ENCODE peak calls at places on chromosomes 12 and 14, in four cellular contexts. Z is K562, I is HepG2, J is H1. Y is an unnamed sample.

GRCh38 chr12:62903151-62903550 is 31.8 kb downstream of the PPM1H start:
- DNase-seq in Z (no peak), I (no peak), J (no peak), Y (no peak)

GRCh38 chr12:95880895-95881294 is 22.1 kb downstream of the SNRPF start:
- DNase-seq in Z (no peak), I (no peak), J (no peak), Y (no peak)

GRCh38 chr14:68327231-68327630 is 465.6 kb downstream of the ZFP36L1 start:
- DNase-seq in Z (no peak), I (no peak), J (no peak), Y (no peak)

GRCh38 chr14:61003571-61003970 is 22.5 kb downstream of the SLC38A6 start:
- DNase-seq in Z (no peak), I (no peak), J (no peak), Y (no peak)

GRCh38 chr12:49340095-49340870 is 3.3 kb upstream of the C1QL4 start:
- DNase-seq in Z (no peak), I (no peak), J (no peak), Y (no peak)

GRCh38 chr12:110708917-110709316 is 20.0 kb upstream of the HVCN1 start:
- DNase-seq in Z (no peak), I (no peak), J (no peak), Y (no peak)

GRCh38 chr12:12466157-12466556 is 96.5 kb downstream of the DUSP16 start:
- DNase-seq in Z (no peak), I (no peak), J (no peak), Y (no peak)

GRCh38 chr12:72368298-72368697 is 96.1 kb downstream of the TRHDE start:
- DNase-seq in Z (no peak), I (no peak), J (no peak), Y (no peak)

GRCh38 chr14:69090187-69090789 is 62.6 kb downstream of the DCAF5 start:
- DNase-seq in Z (peak), I (peak), J (no peak), Y (peak)

GRCh38 chr14:64880382-64881121 is 845 bp upstream of the SPTB start:
- DNase-seq in Z (peak), I (no peak), J (no peak), Y (peak)

GRCh38 chr14:73759183-73759713 is 45.1 kb upstream of the PNMA1 start:
- DNase-seq in Z (peak), I (no peak), J (no peak), Y (no peak)

GRCh38 chr12:32126720-32127119 is 20.1 kb downstream of the BICD1 start:
- DNase-seq in Z (no peak), I (no peak), J (no peak), Y (no peak)

GRCh38 chr14:24481622-24482324 is 26.3 kb downstream of the CMA1 start:
- DNase-seq in Z (peak), I (peak), J (peak), Y (peak)

DNA sequence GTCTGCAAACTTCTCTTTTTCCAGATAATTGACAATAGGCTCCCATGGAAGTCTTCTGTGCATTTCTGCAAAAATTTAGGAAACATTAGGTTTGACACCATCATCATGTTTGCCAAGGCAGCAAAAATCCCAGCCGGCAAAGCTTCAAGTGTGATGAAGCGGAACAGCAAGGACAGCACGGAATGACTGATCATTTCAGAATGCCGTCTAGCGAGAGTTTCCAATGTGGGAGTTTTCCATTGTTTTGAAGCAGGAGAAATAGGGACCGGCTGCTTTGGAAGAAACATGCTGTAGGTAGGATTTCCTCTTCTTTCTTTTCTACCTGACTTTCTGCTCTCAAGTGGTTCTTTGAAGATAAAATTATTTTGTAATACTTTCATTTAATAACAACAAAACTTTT is 24.1 kb upstream of the RGS6 start:
- DNase-seq in Z (no peak), I (no peak), J (no peak), Y (no peak)
- TF ChIP-seq RAD21 in Z (no peak), I (no peak), J (no peak), Y (no peak)

DNA sequence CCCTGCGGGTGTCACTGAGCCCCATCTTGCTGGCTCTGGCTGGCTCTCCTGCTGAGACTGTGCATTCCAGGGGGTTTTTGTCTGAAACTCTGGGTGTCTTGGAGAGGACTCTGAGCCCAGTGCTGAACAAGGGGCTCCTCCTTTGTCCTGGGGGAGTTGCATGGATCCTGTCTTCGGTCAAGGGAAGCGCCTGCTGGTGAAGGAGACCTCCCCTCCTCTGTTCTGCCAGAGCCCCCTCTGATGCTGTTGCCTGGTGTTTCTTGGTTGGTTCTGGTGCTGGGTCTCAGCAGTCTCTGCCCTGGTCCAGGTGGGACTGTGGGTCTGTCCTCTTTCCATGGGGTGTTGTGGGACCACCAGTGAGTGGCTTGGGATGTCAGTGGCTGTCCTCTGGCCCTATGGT is 380.9 kb downstream of the TMEM121 start:
- DNase-seq in Z (no peak), I (no peak), J (no peak), Y (no peak)
- TF ChIP-seq EP300 in Z (no peak), I (no peak), J (no peak), Y (no peak)

DNA sequence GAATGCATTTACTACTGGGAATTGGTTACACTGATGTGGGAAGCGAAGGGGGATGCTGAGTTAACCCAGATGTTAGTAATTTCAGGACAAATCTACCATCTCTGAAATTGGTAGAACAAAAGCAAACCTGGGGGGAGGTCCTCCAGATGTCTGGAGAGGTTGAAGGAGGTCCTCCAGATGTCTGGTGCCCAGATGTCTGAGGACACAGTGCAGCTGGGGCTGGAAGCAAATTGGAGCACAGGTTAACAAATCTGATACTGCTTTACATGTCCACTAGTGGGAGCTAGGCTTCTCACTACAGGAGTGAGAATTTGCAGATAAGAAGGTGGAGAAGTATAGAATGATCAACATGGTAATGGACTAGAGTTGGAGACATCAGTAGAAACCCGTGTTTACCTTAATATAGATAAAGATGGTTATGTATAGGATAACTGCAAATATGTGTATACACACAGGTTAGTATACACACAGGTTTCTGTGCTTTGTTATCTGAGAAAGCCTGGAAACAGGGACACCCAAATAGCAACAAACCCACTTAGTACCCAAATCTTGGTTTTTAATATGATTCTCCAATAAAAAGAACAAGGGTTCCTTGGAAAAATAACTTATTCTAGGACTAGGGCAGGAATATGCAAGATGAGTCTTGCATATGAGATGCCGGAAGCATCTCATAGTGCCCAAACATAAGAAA is 162.5 kb downstream of the C12orf50 start:
- DNase-seq in Z (no peak), I (peak), J (no peak), Y (no peak)
- TF ChIP-seq PHF8 in Z (no peak), I (no peak), J (no peak), Y (no peak)

GRCh38 chr12:130706311-130706710 is 9.8 kb downstream of the RIMBP2 start:
- DNase-seq in Z (no peak), I (no peak), J (no peak), Y (no peak)
- TF ChIP-seq RAD21 in Z (no peak), I (no peak), J (no peak), Y (no peak)

GRCh38 chr14:91330111-91330696 is 85.7 kb upstream of the GPR68 start:
- DNase-seq in Z (no peak), I (no peak), J (no peak), Y (no peak)

GRCh38 chr14:91330846-91331245 is 86.3 kb upstream of the GPR68 start:
- DNase-seq in Z (no peak), I (no peak), J (no peak), Y (no peak)

GRCh38 chr14:91331761-91332447 is 85.7 kb downstream of the CCDC88C start:
- DNase-seq in Z (no peak), I (no peak), J (no peak), Y (no peak)

GRCh38 chr14:91333640-91334039 is 84.0 kb downstream of the CCDC88C start:
- DNase-seq in Z (no peak), I (no peak), J (no peak), Y (no peak)

DNA sequence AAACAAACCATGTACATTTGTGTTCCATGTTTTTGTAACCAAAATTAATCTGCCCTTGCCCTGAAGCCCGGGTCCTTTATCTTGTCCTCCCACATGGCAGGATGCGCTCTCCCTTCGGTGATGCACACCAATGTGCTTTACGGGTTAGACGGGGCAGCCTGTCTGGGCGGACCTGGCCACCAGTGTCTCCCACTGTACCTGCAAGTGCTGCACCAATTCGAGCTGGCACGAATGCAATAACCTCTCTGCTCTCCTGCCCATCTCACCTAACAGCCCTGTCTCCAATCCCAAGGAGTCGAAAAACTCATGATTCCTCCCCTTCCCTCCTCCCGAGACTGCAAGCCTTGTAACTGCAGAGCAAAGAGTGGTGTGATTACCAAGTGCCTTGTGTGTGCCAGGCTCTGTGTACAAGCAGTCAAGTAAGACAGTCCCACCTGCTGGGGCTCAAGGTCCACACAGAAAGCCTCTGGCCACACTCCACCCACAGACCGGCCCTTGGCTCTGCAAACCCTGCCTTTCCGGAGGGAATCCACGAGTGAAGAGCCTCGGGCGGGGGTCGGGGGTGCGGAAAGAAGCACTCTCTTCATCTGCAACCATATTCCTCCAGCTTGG is 85.1 kb downstream of the CCDC88C start:
- DNase-seq in Z (no peak), I (peak), J (no peak), Y (no peak)
- TF ChIP-seq EP300 in Z (no peak), I (no peak), J (no peak), Y (no peak)

GRCh38 chr12:100557357-100557756 is 16.1 kb upstream of the GAS2L3 start:
- DNase-seq in Z (no peak), I (no peak), J (no peak), Y (no peak)

GRCh38 chr12:100555722-100556121 is 17.8 kb upstream of the GAS2L3 start:
- DNase-seq in Z (no peak), I (peak), J (no peak), Y (no peak)

GRCh38 chr12:100553851-100554404 is 19.6 kb upstream of the GAS2L3 start:
- DNase-seq in Z (no peak), I (peak), J (no peak), Y (peak)

DNA sequence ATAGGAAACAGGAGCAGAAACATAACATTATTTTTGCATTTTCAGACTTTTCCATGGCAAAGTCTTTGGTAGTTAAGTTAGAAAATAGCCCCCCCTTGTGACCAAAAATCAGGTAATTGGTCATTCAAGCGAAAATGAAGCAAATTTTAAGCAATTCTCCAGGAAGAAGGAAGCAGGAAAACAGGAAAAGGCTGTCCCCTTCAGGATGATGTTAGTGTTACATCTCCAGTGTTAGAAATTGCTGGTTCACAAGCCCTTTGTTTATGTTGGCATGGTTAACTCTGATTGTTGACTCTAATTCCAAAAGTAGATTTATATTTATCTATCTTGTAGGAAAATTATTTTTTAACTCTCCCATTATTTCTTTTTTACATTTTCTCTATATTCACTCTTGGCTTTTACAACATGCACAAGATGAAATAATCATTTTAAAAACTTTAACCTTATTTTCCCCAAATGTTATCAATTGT is 18.8 kb upstream of the GAS2L3 start:
- DNase-seq in Z (peak), I (peak), J (no peak), Y (peak)
- TF ChIP-seq PHF8 in Z (no peak), I (no peak), J (no peak), Y (no peak)

GRCh38 chr12:115267891-115268290 is 583.9 kb upstream of the TBX3 start:
- DNase-seq in Z (no peak), I (no peak), J (no peak), Y (no peak)
- TF ChIP-seq RAD21 in Z (no peak), I (no peak), J (no peak), Y (no peak)

GRCh38 chr14:59254146-59254910 is 65.9 kb downstream of the DAAM1 start:
- DNase-seq in Z (no peak), I (no peak), J (no peak), Y (no peak)
- TF ChIP-seq EP300 in Z (no peak), I (no peak), J (no peak), Y (no peak)

GRCh38 chr12:20446836-20447235 is 78.5 kb downstream of the PDE3A start:
- DNase-seq in Z (no peak), I (no peak), J (no peak), Y (no peak)
- TF ChIP-seq PHF8 in Z (no peak), I (no peak), J (no peak), Y (no peak)

Y was measured in A549.